ENCODE peak calls at places on chromosomes 7 and 10, in nine cellular contexts. M is AG08395, I is GM12892, H is HepG2, N is left lobe of liver, G is SW480, A is T-helper 2 cell, C is RKO, D is neuronal stem cell. B is an unnamed sample.

GRCh38 chr7:80002865-80003264 is 131.8 kb upstream of the GNAI1 start:
- DNase-seq in I (no peak), C (no peak), G (no peak), D (no peak), M (no peak), A (no peak), H (no peak), N (no peak), B (no peak)

GRCh38 chr7:17680026-17680425 is 260.3 kb downstream of the SNX13 start:
- DNase-seq in C (no peak), A (no peak), M (peak), H (no peak), N (no peak), I (no peak), D (peak), G (no peak), B (no peak)

GRCh38 chr7:43700059-43700501 is 29.2 kb downstream of the COA1 start:
- DNase-seq in A (no peak), I (no peak), N (no peak), M (peak), C (peak), H (peak), G (peak), D (peak), B (peak)

GRCh38 chr10:52443419-52444388 is 129.6 kb downstream of the DKK1 start:
- DNase-seq in H (peak), M (peak), D (no peak), C (no peak), G (peak), I (no peak), A (no peak), N (no peak), B (no peak)

GRCh38 chr10:13788701-13789447 is 202.1 kb downstream of the PRPF18 start:
- DNase-seq in G (no peak), A (no peak), C (no peak), H (no peak), I (no peak), N (no peak), M (peak), D (no peak), B (peak)

GRCh38 chr7:105808703-105809590 is 67.5 kb downstream of the ATXN7L1 start:
- DNase-seq in H (no peak), I (peak), A (no peak), G (peak), N (no peak), D (no peak), M (peak), C (peak), B (no peak)

GRCh38 chr7:30148951-30149459 is 14.2 kb downstream of the MTURN start:
- DNase-seq in A (no peak), N (no peak), D (no peak), H (no peak), G (peak), I (no peak), C (no peak), M (no peak), B (peak)

GRCh38 chr7:47093254-47093798 is 488.6 kb downstream of the TNS3 start:
- DNase-seq in D (no peak), N (no peak), G (no peak), M (peak), I (no peak), A (no peak), C (no peak), H (no peak), B (no peak)

GRCh38 chr7:153584132-153584531 is 468.1 kb upstream of the DPP6 start:
- DNase-seq in G (no peak), C (no peak), I (no peak), D (no peak), N (no peak), H (no peak), M (no peak), A (no peak), B (no peak)

GRCh38 chr7:122362473-122362872 is 57.9 kb upstream of the FEZF1 start:
- DNase-seq in D (no peak), C (no peak), M (no peak), N (no peak), I (no peak), A (no peak), H (no peak), G (no peak), B (no peak)

GRCh38 chr7:128030999-128031681 is at the start of gene LRRC4:
- DNase-seq in C (no peak), A (no peak), H (no peak), G (no peak), N (no peak), M (peak), I (peak), D (peak), B (peak)

GRCh38 chr10:124648738-124649137 is 95.4 kb downstream of the FAM53B start:
- DNase-seq in M (peak), G (no peak), H (no peak), A (no peak), D (no peak), I (no peak), N (peak), C (no peak), B (no peak)

GRCh38 chr10:86665868-86666267 is 2.4 kb upstream of the LDB3 start:
- DNase-seq in D (no peak), M (no peak), G (no peak), A (no peak), H (no peak), I (no peak), C (no peak), N (no peak), B (no peak)

GRCh38 chr7:18860226-18860625 is 257.2 kb downstream of the TWIST1 start:
- DNase-seq in I (no peak), A (no peak), G (no peak), D (no peak), N (no peak), H (no peak), M (no peak), C (no peak), B (no peak)

B was measured in cerebellum.